ENCODE peak calls at places on chromosomes 3 and 15, in eight cellular contexts. O, Y, W, C, V, M, H and B are unnamed samples.

GRCh38 chr3:142981901-142982773 is 18.7 kb upstream of the PAQR9 start:
- DNase-seq in O (no peak), Y (no peak), W (no peak), C (no peak), V (peak; percentile 29), M (no peak), H (no peak), B (no peak)

GRCh38 chr3:186824430-186825139 is 17.9 kb upstream of the ADIPOQ start:
- DNase-seq in O (no peak), Y (no peak), W (no peak), C (no peak), V (peak; percentile 20), M (no peak), H (no peak), B (no peak)

GRCh38 chr3:111070772-111071256 is 802 bp upstream of the NECTIN3 start:
- DNase-seq in O (no peak), Y (no peak), W (no peak), C (peak; percentile 69), V (peak; percentile 84), M (no peak), H (no peak), B (no peak)

GRCh38 chr3:143464850-143465249 is 345.3 kb downstream of the CHST2 start:
- DNase-seq in O (no peak), Y (peak; percentile 19), W (no peak), C (peak; percentile 56), V (no peak), M (no peak), H (no peak), B (no peak)

GRCh38 chr3:124774841-124775402 is 44.7 kb downstream of the UMPS start:
- DNase-seq in O (no peak), Y (no peak), W (no peak), C (no peak), V (no peak), M (no peak), H (no peak), B (no peak)

GRCh38 chr3:16084887-16085286 is 89.6 kb upstream of the GALNT15 start:
- DNase-seq in O (no peak), Y (no peak), W (no peak), C (no peak), V (no peak), M (no peak), H (no peak), B (no peak)

GRCh38 chr3:73848173-73848751 is 223.5 kb upstream of the PDZRN3 start:
- DNase-seq in O (no peak), Y (no peak), W (peak; percentile 66), C (no peak), V (peak; percentile 70), M (no peak), H (no peak), B (no peak)

GRCh38 chr3:108509873-108510272 is 523 bp downstream of the MYH15 start:
- DNase-seq in O (no peak), Y (no peak), W (no peak), C (no peak), V (no peak), M (no peak), H (no peak), B (no peak)

GRCh38 chr3:127174715-127175140 is 18.2 kb upstream of the PRR23E start:
- DNase-seq in O (no peak), Y (no peak), W (no peak), C (no peak), V (no peak), M (no peak), H (no peak), B (no peak)

GRCh38 chr15:56428821-56429458 is 36.0 kb downstream of the MNS1 start:
- DNase-seq in O (no peak), Y (no peak), W (peak; percentile 16), C (no peak), V (peak; percentile 52), M (no peak), H (no peak), B (peak; percentile 68)

GRCh38 chr15:20351448-20351961 is 190.1 kb downstream of the GOLGA6L6 start:
- DNase-seq in O (peak; percentile 12), Y (peak; percentile 25), W (peak; percentile 45), C (peak; percentile 78), V (no peak), M (peak; percentile 19), H (no peak), B (no peak)

GRCh38 chr3:141052570-141053069 is 1.5 kb downstream of the SPSB4 start:
- DNase-seq in O (no peak), Y (peak; percentile 44), W (no peak), C (peak; percentile 78), V (peak; percentile 71), M (no peak), H (no peak), B (no peak)

GRCh38 chr15:101396484-101397261 is 92.8 kb downstream of the PCSK6 start:
- DNase-seq in O (no peak), Y (no peak), W (no peak), C (no peak), V (peak; percentile 14), M (no peak), H (no peak), B (no peak)

GRCh38 chr3:150538324-150539208 is 7.7 kb downstream of the SERP1 start:
- DNase-seq in O (no peak), Y (no peak), W (no peak), C (no peak), V (no peak), M (no peak), H (no peak), B (no peak)

GRCh38 chr3:59391131-59391530 is 341.3 kb upstream of the CFAP20DC start:
- DNase-seq in O (no peak), Y (no peak), W (no peak), C (no peak), V (no peak), M (no peak), H (no peak), B (no peak)

DNA sequence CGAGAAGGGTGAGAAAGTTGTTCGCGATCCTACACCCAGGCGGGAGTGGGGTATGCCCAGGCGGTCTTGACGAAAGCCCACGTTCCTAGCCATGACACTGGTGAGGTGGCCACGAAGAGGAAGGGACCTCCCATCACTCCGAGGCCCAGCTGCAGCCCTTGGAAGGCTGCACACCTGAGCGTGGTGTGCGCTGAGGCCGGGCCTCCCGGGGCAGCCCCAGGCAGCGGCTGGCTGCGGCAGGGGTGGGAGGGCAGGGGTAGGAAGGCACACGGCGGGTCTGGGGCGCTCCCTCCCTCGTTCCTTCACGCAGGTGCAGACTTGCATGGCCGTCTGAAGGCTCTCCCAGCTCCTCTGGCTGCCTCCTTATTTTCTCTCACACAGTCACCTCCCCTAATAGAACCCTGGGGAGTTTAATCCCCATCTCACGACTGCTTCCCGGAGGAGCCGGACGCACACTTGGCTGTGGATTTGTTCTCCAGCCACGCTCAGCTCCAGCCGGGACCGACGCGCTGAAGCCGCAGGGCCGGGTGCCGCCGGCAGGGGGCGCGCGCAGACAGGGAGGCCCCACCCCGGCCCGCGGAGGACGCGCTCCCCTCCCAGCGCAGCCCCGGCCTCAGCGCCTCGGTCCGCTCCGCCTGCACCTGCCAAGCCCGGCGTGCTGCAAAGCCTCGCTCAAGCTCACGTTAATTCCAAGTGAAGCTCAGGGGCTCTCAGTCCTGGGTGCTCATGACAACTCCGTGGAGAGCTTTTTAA is 37.8 kb upstream of the MUC4 start:
- DNase-seq in O (no peak), Y (no peak), W (no peak), C (peak; percentile 86), V (no peak), M (no peak), H (no peak), B (no peak)
- TF ChIP-seq CTCF in O (no peak), Y (peak; percentile 72), W (no peak), C (peak; percentile 14), V (no peak), M (no peak), H (no peak), B (no peak)

GRCh38 chr3:156843071-156843808 is 17.1 kb downstream of the LEKR1 start:
- DNase-seq in O (no peak), Y (no peak), W (no peak), C (no peak), V (no peak), M (no peak), H (no peak), B (no peak)
- H3K4me3 ChIP-seq in O (no peak overlapping the region), Y (no peak overlapping the region), W (no peak overlapping the region), C (no peak overlapping the region), V (no peak overlapping the region), M (no peak overlapping the region), H (no peak overlapping the region), B (no peak overlapping the region)

GRCh38 chr15:83850015-83850414 is 196.1 kb downstream of the ADAMTSL3 start:
- DNase-seq in O (no peak), Y (no peak), W (no peak), C (no peak), V (no peak), M (no peak), H (no peak), B (no peak)
- H3K4me1 ChIP-seq in O (peaks cover 5% of the 10 kb centered on the region), Y (no peaks in the 10 kb centered on the region), W (no peaks in the 10 kb centered on the region), C (no peaks in the 10 kb centered on the region), V (no peaks in the 10 kb centered on the region), M (peaks cover 6% of the 10 kb centered on the region), H (no peaks in the 10 kb centered on the region), B (no peaks in the 10 kb centered on the region)

DNA sequence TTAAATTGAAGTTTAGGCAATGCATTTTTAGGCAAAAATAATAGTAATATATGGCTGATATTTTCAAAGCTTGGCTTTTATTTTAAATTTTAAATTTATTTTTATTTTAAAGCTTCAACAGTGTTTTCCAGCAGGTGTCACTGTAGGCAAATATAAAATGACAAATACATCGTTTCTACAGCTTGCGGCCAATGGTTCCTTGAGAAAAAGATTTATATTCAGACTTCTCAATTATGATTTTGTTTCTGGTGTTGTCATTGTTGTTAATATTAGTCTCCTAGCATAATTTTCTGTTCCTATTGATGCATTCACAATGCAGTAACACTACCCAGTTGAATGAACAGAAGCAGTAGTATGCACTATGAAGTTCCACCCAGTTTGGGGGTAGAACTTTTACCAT is 220.7 kb upstream of the DNAJC19 start:
- DNase-seq in O (no peak), Y (no peak), W (peak; percentile 35), C (no peak), V (peak; percentile 56), M (no peak), H (no peak), B (peak; percentile 31)
- TF ChIP-seq CTCF in O (no peak), Y (peak; percentile 23), W (peak; percentile 60), C (no peak), V (peak; percentile 69), M (no peak), H (no peak), B (peak; percentile 76)

GRCh38 chr3:52795298-52795900 is 803 bp downstream of the ITIH3 start:
- DNase-seq in O (no peak), Y (no peak), W (no peak), C (no peak), V (no peak), M (no peak), H (no peak), B (no peak)
- H3K4me3 ChIP-seq in O (no peak overlapping the region), Y (no peak overlapping the region), W (no peak overlapping the region), C (no peak overlapping the region), V (no peak overlapping the region), M (no peak overlapping the region), H (no peak overlapping the region), B (no peak overlapping the region)

GRCh38 chr3:194671511-194671899 is 486 bp downstream of the LSG1 start:
- DNase-seq in O (no peak), Y (no peak), W (peak; percentile 53), C (no peak), V (peak; percentile 60), M (no peak), H (no peak), B (peak; percentile 65)
- H3K4me1 ChIP-seq in O (peaks cover 32% of the 10 kb centered on the region), Y (peaks cover 29% of the 10 kb centered on the region), W (peaks cover 8% of the 10 kb centered on the region), C (peaks cover 20% of the 10 kb centered on the region), V (peaks cover 3% of the 10 kb centered on the region), M (peaks cover 17% of the 10 kb centered on the region), H (no peaks in the 10 kb centered on the region), B (peaks cover 19% of the 10 kb centered on the region)